ENCODE peak calls at places on chromosome 7, in ten cellular contexts. E is activated effector memory CD4-positive, alpha-beta T cell treated with Interleukin-2 at 50 U/mL for 16 hours; K is LNCaP clone FGC; L is RPMI7951; B is stimulated activated naive CD4-positive, alpha-beta T cell; P is HTR-8/SVneo; Z is upper lobe of right lung; O is astrocyte of the spinal cord; Q is endothelial cell; T is frontal cortex. U is an unnamed sample.

GRCh38 chr7:22419488-22419887 is 62.5 kb upstream of the RAPGEF5 start:
- DNase-seq in E (no peak), K (no peak), L (no peak), B (no peak), P (no peak), Z (no peak), O (no peak), Q (no peak), T (no peak), U (no peak)

GRCh38 chr7:108263364-108263951 is 133.3 kb upstream of the LAMB4 start:
- DNase-seq in E (no peak), K (no peak), L (no peak), B (no peak), P (no peak), Z (no peak), O (no peak), Q (no peak), T (no peak), U (no peak)

GRCh38 chr7:99000904-99001442 is 122.6 kb downstream of the TRRAP start:
- DNase-seq in E (no peak), K (no peak), L (no peak), B (no peak), P (no peak), Z (no peak), O (no peak), Q (no peak), T (no peak), U (no peak)

GRCh38 chr7:69967699-69968450 is 369.6 kb downstream of the AUTS2 start:
- DNase-seq in E (no peak), K (no peak), L (no peak), B (no peak), P (no peak), Z (no peak), O (no peak), Q (no peak), T (no peak), U (no peak)

GRCh38 chr7:18499407-18500197 is 4.1 kb downstream of the HDAC9 start:
- DNase-seq in E (no peak), K (peak), L (no peak), B (no peak), P (no peak), Z (no peak), O (no peak), Q (no peak), T (no peak), U (no peak)

GRCh38 chr7:66952343-66953043 is 31.5 kb downstream of the TMEM248 start:
- DNase-seq in E (no peak), K (no peak), L (peak), B (no peak), P (peak), Z (no peak), O (peak), Q (no peak), T (no peak), U (peak)

GRCh38 chr7:21920931-21921330 is 24.8 kb downstream of the CDCA7L start:
- DNase-seq in E (no peak), K (no peak), L (no peak), B (no peak), P (no peak), Z (no peak), O (no peak), Q (no peak), T (no peak), U (no peak)

GRCh38 chr7:55360486-55360885 is 4.7 kb upstream of the LANCL2 start:
- DNase-seq in E (no peak), K (no peak), L (no peak), B (no peak), P (no peak), Z (no peak), O (no peak), Q (no peak), T (no peak), U (no peak)

GRCh38 chr7:229184-229964 is 37.0 kb downstream of the FAM20C start:
- DNase-seq in E (no peak), K (no peak), L (peak), B (no peak), P (no peak), Z (no peak), O (peak), Q (no peak), T (peak), U (no peak)

GRCh38 chr7:25851332-25852248 is 300.4 kb upstream of the NFE2L3 start:
- DNase-seq in E (peak), K (peak), L (peak), B (peak), P (peak), Z (peak), O (peak), Q (peak), T (peak), U (peak)

GRCh38 chr7:136064098-136064497 is 86.9 kb upstream of the MTPN start:
- DNase-seq in E (no peak), K (no peak), L (no peak), B (no peak), P (no peak), Z (no peak), O (no peak), Q (no peak), T (no peak), U (no peak)

GRCh38 chr7:1053002-1053411 is 8.7 kb downstream of the GPR146 start:
- DNase-seq in E (no peak), K (no peak), L (no peak), B (no peak), P (no peak), Z (no peak), O (no peak), Q (peak), T (no peak), U (no peak)

GRCh38 chr7:13068032-13068431 is 380.6 kb downstream of the ARL4A start:
- DNase-seq in E (no peak), K (no peak), L (no peak), B (no peak), P (no peak), Z (no peak), O (no peak), Q (no peak), T (no peak), U (no peak)

GRCh38 chr7:33932832-33933468 is 27.6 kb downstream of the BMPER start:
- DNase-seq in E (peak), K (peak), L (peak), B (peak), P (peak), Z (peak), O (peak), Q (peak), T (peak), U (peak)

GRCh38 chr7:157690833-157691382 is 354.1 kb downstream of the DNAJB6 start:
- DNase-seq in E (no peak), K (peak), L (peak), B (no peak), P (no peak), Z (peak), O (peak), Q (no peak), T (peak), U (peak)

GRCh38 chr7:44811093-44811492 is 14.6 kb downstream of the PPIA start:
- DNase-seq in E (no peak), K (no peak), L (no peak), B (no peak), P (no peak), Z (no peak), O (peak), Q (no peak), T (no peak), U (no peak)

GRCh38 chr7:24334627-24335026 is 50.6 kb downstream of the NPY start:
- DNase-seq in E (no peak), K (no peak), L (no peak), B (no peak), P (no peak), Z (no peak), O (no peak), Q (no peak), T (no peak), U (no peak)

GRCh38 chr7:142303650-142304049 is 45.8 kb upstream of the PRSS58 start:
- DNase-seq in E (no peak), K (no peak), L (peak), B (no peak), P (no peak), Z (no peak), O (no peak), Q (peak), T (peak), U (no peak)

GRCh38 chr7:922334-923107 is 32.0 kb downstream of the ADAP1 start:
- DNase-seq in E (no peak), K (no peak), L (no peak), B (peak), P (no peak), Z (peak), O (no peak), Q (no peak), T (no peak), U (no peak)

GRCh38 chr7:127448566-127448965 is 56.1 kb upstream of the ZNF800 start:
- DNase-seq in E (no peak), K (no peak), L (no peak), B (no peak), P (no peak), Z (no peak), O (no peak), Q (no peak), T (no peak), U (no peak)

GRCh38 chr7:105011771-105012502 is 2.1 kb upstream of the KMT2E start:
- DNase-seq in E (peak), K (no peak), L (no peak), B (peak), P (no peak), Z (no peak), O (no peak), Q (peak), T (no peak), U (no peak)

GRCh38 chr7:87370660-87371180 is 25.3 kb downstream of the CROT start:
- DNase-seq in E (no peak), K (peak), L (peak), B (no peak), P (no peak), Z (no peak), O (peak), Q (no peak), T (no peak), U (no peak)

U was measured in 8988T.